ENCODE peak calls at places on chromosomes 5 and 9, in ten cellular contexts. One of them, this sample, is unnamed.

GRCh38 chr5:82534891-82535395 is 256.8 kb upstream of the RPS23 start:
- DNase-seq in foreskin keratinocyte: no peak
- DNase-seq in CD8-positive, alpha-beta T cell: no peak
- DNase-seq in NAMALWA: no peak
- DNase-seq in HepG2: no peak
- DNase-seq in amniotic stem cell: no peak
- DNase-seq in AG08395: no peak
- DNase-seq in left lung: no peak
- DNase-seq in HEK293T: no peak
- DNase-seq in AG04450: no peak
- DNase-seq in this sample: no peak

GRCh38 chr5:111394580-111394979 is 117.8 kb downstream of the STARD4 start:
- DNase-seq in left lung: no peak
- DNase-seq in HEK293T: no peak
- DNase-seq in CD8-positive, alpha-beta T cell: no peak
- DNase-seq in amniotic stem cell: peak
- DNase-seq in AG08395: peak
- DNase-seq in HepG2: no peak
- DNase-seq in AG04450: peak
- DNase-seq in NAMALWA: no peak
- DNase-seq in foreskin keratinocyte: peak
- DNase-seq in this sample: no peak

GRCh38 chr5:132204736-132205135 is 22.9 kb downstream of the P4HA2 start:
- DNase-seq in CD8-positive, alpha-beta T cell: no peak
- DNase-seq in AG08395: no peak
- DNase-seq in amniotic stem cell: no peak
- DNase-seq in NAMALWA: peak
- DNase-seq in left lung: no peak
- DNase-seq in foreskin keratinocyte: no peak
- DNase-seq in AG04450: no peak
- DNase-seq in HepG2: no peak
- DNase-seq in HEK293T: no peak
- DNase-seq in this sample: no peak

GRCh38 chr9:131409458-131409992 is 15.6 kb downstream of the PRRC2B start:
- DNase-seq in foreskin keratinocyte: no peak
- DNase-seq in HEK293T: no peak
- DNase-seq in AG04450: no peak
- DNase-seq in amniotic stem cell: no peak
- DNase-seq in AG08395: no peak
- DNase-seq in NAMALWA: no peak
- DNase-seq in HepG2: no peak
- DNase-seq in CD8-positive, alpha-beta T cell: no peak
- DNase-seq in left lung: no peak
- DNase-seq in this sample: no peak

GRCh38 chr5:127894461-127894860 is 189.1 kb upstream of the SLC12A2 start:
- DNase-seq in AG04450: no peak
- DNase-seq in AG08395: no peak
- DNase-seq in HepG2: no peak
- DNase-seq in HEK293T: no peak
- DNase-seq in CD8-positive, alpha-beta T cell: no peak
- DNase-seq in foreskin keratinocyte: peak
- DNase-seq in left lung: no peak
- DNase-seq in amniotic stem cell: no peak
- DNase-seq in NAMALWA: no peak
- DNase-seq in this sample: no peak

GRCh38 chr9:112863214-112863613 is 27.5 kb downstream of the SLC46A2 start:
- DNase-seq in amniotic stem cell: no peak
- DNase-seq in left lung: peak
- DNase-seq in AG04450: no peak
- DNase-seq in NAMALWA: peak
- DNase-seq in HEK293T: no peak
- DNase-seq in CD8-positive, alpha-beta T cell: no peak
- DNase-seq in HepG2: no peak
- DNase-seq in foreskin keratinocyte: no peak
- DNase-seq in AG08395: no peak
- DNase-seq in this sample: no peak

GRCh38 chr5:143435207-143435657 is 31.7 kb upstream of the NR3C1 start:
- DNase-seq in HepG2: no peak
- DNase-seq in HEK293T: no peak
- DNase-seq in left lung: peak
- DNase-seq in amniotic stem cell: no peak
- DNase-seq in foreskin keratinocyte: no peak
- DNase-seq in NAMALWA: peak
- DNase-seq in CD8-positive, alpha-beta T cell: peak
- DNase-seq in AG08395: no peak
- DNase-seq in AG04450: no peak
- DNase-seq in this sample: no peak

GRCh38 chr9:123473226-123473625 is 117.2 kb downstream of the CRB2 start:
- DNase-seq in AG04450: no peak
- DNase-seq in amniotic stem cell: no peak
- DNase-seq in HEK293T: no peak
- DNase-seq in NAMALWA: no peak
- DNase-seq in left lung: no peak
- DNase-seq in CD8-positive, alpha-beta T cell: no peak
- DNase-seq in HepG2: no peak
- DNase-seq in foreskin keratinocyte: no peak
- DNase-seq in AG08395: peak
- DNase-seq in this sample: no peak

GRCh38 chr9:137723396-137724113 is 104.8 kb downstream of the EHMT1 start:
- DNase-seq in left lung: no peak
- DNase-seq in HEK293T: no peak
- DNase-seq in AG08395: no peak
- DNase-seq in CD8-positive, alpha-beta T cell: peak
- DNase-seq in AG04450: no peak
- DNase-seq in HepG2: no peak
- DNase-seq in amniotic stem cell: no peak
- DNase-seq in NAMALWA: no peak
- DNase-seq in foreskin keratinocyte: peak
- DNase-seq in this sample: no peak

GRCh38 chr5:126309860-126310259 is 113.3 kb upstream of the GRAMD2B start:
- DNase-seq in HEK293T: no peak
- DNase-seq in AG08395: no peak
- DNase-seq in HepG2: no peak
- DNase-seq in CD8-positive, alpha-beta T cell: no peak
- DNase-seq in AG04450: no peak
- DNase-seq in foreskin keratinocyte: peak
- DNase-seq in NAMALWA: no peak
- DNase-seq in left lung: no peak
- DNase-seq in amniotic stem cell: no peak
- DNase-seq in this sample: no peak

GRCh38 chr5:146482775-146483174 is 33.2 kb downstream of the GPR151 start:
- DNase-seq in left lung: no peak
- DNase-seq in AG04450: no peak
- DNase-seq in AG08395: no peak
- DNase-seq in HepG2: no peak
- DNase-seq in NAMALWA: no peak
- DNase-seq in HEK293T: no peak
- DNase-seq in foreskin keratinocyte: no peak
- DNase-seq in amniotic stem cell: no peak
- DNase-seq in CD8-positive, alpha-beta T cell: no peak
- DNase-seq in this sample: no peak

This sample was measured in occipital lobe.